ENCODE peak calls at places on chromosomes 13 and 19, in seven cellular contexts. One of them, this sample, is unnamed.

GRCh38 chr13:99206226-99206625 is 5.6 kb downstream of the UBAC2 start:
- DNase-seq in AG04450: no peak
- DNase-seq in lower lobe of right lung: no peak
- DNase-seq in cardiac muscle cell: no peak
- DNase-seq in epithelial cell of proximal tubule: no peak
- DNase-seq in GM23338: no peak
- DNase-seq in left ventricle myocardium inferior: no peak
- DNase-seq in this sample: no peak

GRCh38 chr13:36261011-36261410 is 36.6 kb downstream of the CCDC169 start:
- DNase-seq in AG04450: no peak
- DNase-seq in lower lobe of right lung: no peak
- DNase-seq in cardiac muscle cell: no peak
- DNase-seq in epithelial cell of proximal tubule: no peak
- DNase-seq in GM23338: no peak
- DNase-seq in left ventricle myocardium inferior: no peak
- DNase-seq in this sample: no peak

GRCh38 chr19:28582344-28582743 is 630.6 kb downstream of the UQCRFS1 start:
- DNase-seq in AG04450: no peak
- DNase-seq in lower lobe of right lung: no peak
- DNase-seq in cardiac muscle cell: no peak
- DNase-seq in epithelial cell of proximal tubule: no peak
- DNase-seq in GM23338: no peak
- DNase-seq in left ventricle myocardium inferior: no peak
- DNase-seq in this sample: no peak

GRCh38 chr13:27043013-27043412 is 128.6 kb downstream of the USP12 start:
- DNase-seq in AG04450: peak
- DNase-seq in lower lobe of right lung: no peak
- DNase-seq in cardiac muscle cell: peak
- DNase-seq in epithelial cell of proximal tubule: peak
- DNase-seq in GM23338: peak
- DNase-seq in left ventricle myocardium inferior: no peak
- DNase-seq in this sample: peak

GRCh38 chr19:41530761-41531301 is 45.1 kb upstream of the CEACAM21 start:
- DNase-seq in AG04450: no peak
- DNase-seq in lower lobe of right lung: no peak
- DNase-seq in cardiac muscle cell: peak
- DNase-seq in epithelial cell of proximal tubule: no peak
- DNase-seq in GM23338: no peak
- DNase-seq in left ventricle myocardium inferior: no peak
- DNase-seq in this sample: no peak

GRCh38 chr19:33482486-33482885 is 39.1 kb downstream of the PEPD start:
- DNase-seq in AG04450: no peak
- DNase-seq in lower lobe of right lung: no peak
- DNase-seq in cardiac muscle cell: no peak
- DNase-seq in epithelial cell of proximal tubule: no peak
- DNase-seq in GM23338: no peak
- DNase-seq in left ventricle myocardium inferior: no peak
- DNase-seq in this sample: no peak

GRCh38 chr13:26616126-26616525 is 58.6 kb downstream of the WASF3 start:
- DNase-seq in AG04450: no peak
- DNase-seq in lower lobe of right lung: no peak
- DNase-seq in cardiac muscle cell: peak
- DNase-seq in epithelial cell of proximal tubule: no peak
- DNase-seq in GM23338: no peak
- DNase-seq in left ventricle myocardium inferior: no peak
- DNase-seq in this sample: peak

GRCh38 chr13:27639186-27639585 is 17.5 kb downstream of the POLR1D start:
- DNase-seq in AG04450: no peak
- DNase-seq in lower lobe of right lung: no peak
- DNase-seq in cardiac muscle cell: no peak
- DNase-seq in epithelial cell of proximal tubule: no peak
- DNase-seq in GM23338: no peak
- DNase-seq in left ventricle myocardium inferior: no peak
- DNase-seq in this sample: no peak

GRCh38 chr13:40390290-40391008 is 276.0 kb downstream of the FOXO1 start:
- DNase-seq in AG04450: no peak
- DNase-seq in lower lobe of right lung: no peak
- DNase-seq in cardiac muscle cell: no peak
- DNase-seq in epithelial cell of proximal tubule: no peak
- DNase-seq in GM23338: no peak
- DNase-seq in left ventricle myocardium inferior: no peak
- DNase-seq in this sample: no peak

GRCh38 chr13:40776681-40777165 is 5.7 kb upstream of the MRPS31 start:
- DNase-seq in AG04450: no peak
- DNase-seq in lower lobe of right lung: no peak
- DNase-seq in cardiac muscle cell: peak
- DNase-seq in epithelial cell of proximal tubule: no peak
- DNase-seq in GM23338: no peak
- DNase-seq in left ventricle myocardium inferior: no peak
- DNase-seq in this sample: no peak

GRCh38 chr19:4524808-4525562 is 6.7 kb upstream of the PLIN4 start:
- DNase-seq in AG04450: no peak
- DNase-seq in lower lobe of right lung: no peak
- DNase-seq in cardiac muscle cell: peak
- DNase-seq in epithelial cell of proximal tubule: no peak
- DNase-seq in GM23338: peak
- DNase-seq in left ventricle myocardium inferior: peak
- DNase-seq in this sample: no peak

GRCh38 chr13:61255035-61255796 is 160.4 kb downstream of the PCDH20 start:
- DNase-seq in AG04450: no peak
- DNase-seq in lower lobe of right lung: no peak
- DNase-seq in cardiac muscle cell: peak
- DNase-seq in epithelial cell of proximal tubule: no peak
- DNase-seq in GM23338: peak
- DNase-seq in left ventricle myocardium inferior: no peak
- DNase-seq in this sample: no peak

GRCh38 chr13:108980237-108980636 is 350.8 kb downstream of the MYO16 start:
- DNase-seq in AG04450: no peak
- DNase-seq in lower lobe of right lung: no peak
- DNase-seq in cardiac muscle cell: no peak
- DNase-seq in epithelial cell of proximal tubule: no peak
- DNase-seq in GM23338: no peak
- DNase-seq in left ventricle myocardium inferior: no peak
- DNase-seq in this sample: no peak

GRCh38 chr13:40637644-40638043 is 28.8 kb downstream of the FOXO1 start:
- DNase-seq in AG04450: no peak
- DNase-seq in lower lobe of right lung: no peak
- DNase-seq in cardiac muscle cell: no peak
- DNase-seq in epithelial cell of proximal tubule: no peak
- DNase-seq in GM23338: no peak
- DNase-seq in left ventricle myocardium inferior: no peak
- DNase-seq in this sample: no peak

GRCh38 chr19:41845051-41845590 is 279 bp downstream of the DMRTC2 start:
- DNase-seq in AG04450: no peak
- DNase-seq in lower lobe of right lung: no peak
- DNase-seq in cardiac muscle cell: no peak
- DNase-seq in epithelial cell of proximal tubule: no peak
- DNase-seq in GM23338: no peak
- DNase-seq in left ventricle myocardium inferior: no peak
- DNase-seq in this sample: no peak

GRCh38 chr13:39515231-39515630 is 87.8 kb downstream of the LHFPL6 start:
- DNase-seq in AG04450: no peak
- DNase-seq in lower lobe of right lung: no peak
- DNase-seq in cardiac muscle cell: no peak
- DNase-seq in epithelial cell of proximal tubule: no peak
- DNase-seq in GM23338: no peak
- DNase-seq in left ventricle myocardium inferior: no peak
- DNase-seq in this sample: no peak

GRCh38 chr13:97125051-97125809 is 96.9 kb upstream of the MBNL2 start:
- DNase-seq in AG04450: no peak
- DNase-seq in lower lobe of right lung: no peak
- DNase-seq in cardiac muscle cell: peak
- DNase-seq in epithelial cell of proximal tubule: no peak
- DNase-seq in GM23338: peak
- DNase-seq in left ventricle myocardium inferior: no peak
- DNase-seq in this sample: no peak

GRCh38 chr19:40442328-40443130 is 1.6 kb downstream of the SERTAD3 start:
- DNase-seq in AG04450: no peak
- DNase-seq in lower lobe of right lung: no peak
- DNase-seq in cardiac muscle cell: no peak
- DNase-seq in epithelial cell of proximal tubule: no peak
- DNase-seq in GM23338: peak
- DNase-seq in left ventricle myocardium inferior: no peak
- DNase-seq in this sample: no peak

GRCh38 chr13:114161644-114162532 is 17.2 kb upstream of the CFAP97D2 start:
- DNase-seq in AG04450: no peak
- DNase-seq in lower lobe of right lung: peak
- DNase-seq in cardiac muscle cell: peak
- DNase-seq in epithelial cell of proximal tubule: no peak
- DNase-seq in GM23338: no peak
- DNase-seq in left ventricle myocardium inferior: peak
- DNase-seq in this sample: no peak

GRCh38 chr13:41605319-41606285 is 148.3 kb downstream of the RGCC start:
- DNase-seq in AG04450: no peak
- DNase-seq in lower lobe of right lung: no peak
- DNase-seq in cardiac muscle cell: no peak
- DNase-seq in epithelial cell of proximal tubule: no peak
- DNase-seq in GM23338: peak
- DNase-seq in left ventricle myocardium inferior: no peak
- DNase-seq in this sample: no peak

GRCh38 chr13:106348032-106348431 is 187.4 kb downstream of the EFNB2 start:
- DNase-seq in AG04450: no peak
- DNase-seq in lower lobe of right lung: no peak
- DNase-seq in cardiac muscle cell: peak
- DNase-seq in epithelial cell of proximal tubule: peak
- DNase-seq in GM23338: peak
- DNase-seq in left ventricle myocardium inferior: no peak
- DNase-seq in this sample: no peak

GRCh38 chr19:19696386-19696785 is 27.7 kb downstream of the ZNF101 start:
- DNase-seq in AG04450: no peak
- DNase-seq in lower lobe of right lung: no peak
- DNase-seq in cardiac muscle cell: no peak
- DNase-seq in epithelial cell of proximal tubule: no peak
- DNase-seq in GM23338: peak
- DNase-seq in left ventricle myocardium inferior: no peak
- DNase-seq in this sample: no peak
- TF ChIP-seq CTCF in AG04450: no peak
- TF ChIP-seq CTCF in lower lobe of right lung: no peak
- TF ChIP-seq CTCF in cardiac muscle cell: no peak
- TF ChIP-seq CTCF in epithelial cell of proximal tubule: no peak
- TF ChIP-seq CTCF in GM23338: peak
- TF ChIP-seq CTCF in left ventricle myocardium inferior: no peak
- TF ChIP-seq CTCF in this sample: no peak

DNA sequence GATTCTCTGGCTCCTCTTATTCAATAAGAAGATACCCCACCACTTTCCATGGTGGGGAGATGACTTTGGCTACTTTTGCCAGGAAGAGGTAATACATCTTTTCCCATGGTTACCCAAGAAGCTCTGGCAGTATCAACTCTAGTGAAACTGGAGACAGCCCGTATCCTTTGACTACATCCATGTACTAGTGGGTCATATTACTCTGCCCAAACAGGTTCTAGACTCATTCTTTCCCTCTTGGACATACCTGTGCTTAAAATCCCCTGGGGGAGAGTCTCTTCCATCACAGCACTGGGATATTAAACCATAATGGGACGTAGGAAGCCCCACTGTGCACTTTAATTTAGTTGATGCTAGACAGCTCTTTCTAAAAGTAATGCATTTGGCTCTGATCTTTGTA is 144.7 kb upstream of the KLF12 start:
- DNase-seq in AG04450: no peak
- DNase-seq in lower lobe of right lung: no peak
- DNase-seq in cardiac muscle cell: no peak
- DNase-seq in epithelial cell of proximal tubule: no peak
- DNase-seq in GM23338: no peak
- DNase-seq in left ventricle myocardium inferior: no peak
- DNase-seq in this sample: no peak
- H3K4me3 ChIP-seq in AG04450: no peak
- H3K4me3 ChIP-seq in lower lobe of right lung: no peak
- H3K4me3 ChIP-seq in cardiac muscle cell: no peak
- H3K4me3 ChIP-seq in epithelial cell of proximal tubule: no peak
- H3K4me3 ChIP-seq in GM23338: no peak
- H3K4me3 ChIP-seq in left ventricle myocardium inferior: no peak
- H3K4me3 ChIP-seq in this sample: no peak

GRCh38 chr13:92175330-92175729 is 776.9 kb downstream of the GPC5 start:
- DNase-seq in AG04450: peak
- DNase-seq in lower lobe of right lung: no peak
- DNase-seq in cardiac muscle cell: peak
- DNase-seq in epithelial cell of proximal tubule: no peak
- DNase-seq in GM23338: peak
- DNase-seq in left ventricle myocardium inferior: no peak
- DNase-seq in this sample: no peak
- TF ChIP-seq CTCF in AG04450: peak
- TF ChIP-seq CTCF in lower lobe of right lung: peak
- TF ChIP-seq CTCF in cardiac muscle cell: peak
- TF ChIP-seq CTCF in epithelial cell of proximal tubule: peak
- TF ChIP-seq CTCF in GM23338: peak
- TF ChIP-seq CTCF in left ventricle myocardium inferior: peak
- TF ChIP-seq CTCF in this sample: no peak

GRCh38 chr13:110381029-110381360 is 73.9 kb downstream of the COL4A2 start:
- DNase-seq in AG04450: no peak
- DNase-seq in lower lobe of right lung: no peak
- DNase-seq in cardiac muscle cell: no peak
- DNase-seq in epithelial cell of proximal tubule: no peak
- DNase-seq in GM23338: no peak
- DNase-seq in left ventricle myocardium inferior: no peak
- DNase-seq in this sample: no peak

GRCh38 chr13:110379905-110380341 is 72.8 kb downstream of the COL4A2 start:
- DNase-seq in AG04450: no peak
- DNase-seq in lower lobe of right lung: no peak
- DNase-seq in cardiac muscle cell: peak
- DNase-seq in epithelial cell of proximal tubule: no peak
- DNase-seq in GM23338: peak
- DNase-seq in left ventricle myocardium inferior: no peak
- DNase-seq in this sample: no peak

GRCh38 chr13:110382229-110382628 is 75.1 kb downstream of the COL4A2 start:
- DNase-seq in AG04450: no peak
- DNase-seq in lower lobe of right lung: no peak
- DNase-seq in cardiac muscle cell: peak
- DNase-seq in epithelial cell of proximal tubule: peak
- DNase-seq in GM23338: no peak
- DNase-seq in left ventricle myocardium inferior: no peak
- DNase-seq in this sample: no peak

GRCh38 chr13:110379358-110379757 is 72.3 kb downstream of the COL4A2 start:
- DNase-seq in AG04450: no peak
- DNase-seq in lower lobe of right lung: no peak
- DNase-seq in cardiac muscle cell: no peak
- DNase-seq in epithelial cell of proximal tubule: no peak
- DNase-seq in GM23338: no peak
- DNase-seq in left ventricle myocardium inferior: no peak
- DNase-seq in this sample: no peak

DNA sequence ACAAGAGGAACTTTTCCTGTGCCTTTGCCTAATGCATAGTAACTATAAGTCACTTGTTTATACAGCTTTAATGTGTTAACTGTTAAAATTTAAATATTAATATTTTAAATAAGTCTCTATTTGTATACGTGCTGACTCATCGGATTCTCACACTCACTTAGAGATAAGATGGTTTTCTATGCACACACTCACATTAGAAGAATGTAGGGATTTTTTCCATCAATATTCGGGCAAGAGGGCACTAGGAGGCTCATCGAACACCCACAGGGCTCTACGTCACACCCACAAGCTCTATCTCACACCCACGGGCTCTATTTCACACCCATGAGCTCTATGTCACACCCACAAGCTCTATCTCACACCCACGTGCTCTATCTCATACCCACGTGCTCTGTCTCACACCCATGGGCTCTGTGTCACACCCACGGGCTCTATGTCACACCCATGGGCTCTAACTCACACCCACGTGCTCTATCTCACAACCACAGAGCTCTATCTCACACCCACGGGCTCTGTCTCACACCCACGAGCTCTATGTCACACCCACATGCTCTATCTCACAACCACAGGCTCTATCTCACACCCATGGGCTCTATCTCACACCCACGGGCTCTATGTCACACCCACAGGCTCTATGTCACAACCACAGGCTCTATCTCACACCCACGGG is 73.4 kb downstream of the COL4A2 start:
- DNase-seq in AG04450: no peak
- DNase-seq in lower lobe of right lung: no peak
- DNase-seq in cardiac muscle cell: peak
- DNase-seq in epithelial cell of proximal tubule: no peak
- DNase-seq in GM23338: no peak
- DNase-seq in left ventricle myocardium inferior: no peak
- DNase-seq in this sample: peak
- H3K4me3 ChIP-seq in AG04450: no peak
- H3K4me3 ChIP-seq in lower lobe of right lung: no peak
- H3K4me3 ChIP-seq in cardiac muscle cell: no peak
- H3K4me3 ChIP-seq in epithelial cell of proximal tubule: no peak
- H3K4me3 ChIP-seq in GM23338: no peak
- H3K4me3 ChIP-seq in left ventricle myocardium inferior: no peak
- H3K4me3 ChIP-seq in this sample: no peak

This sample was measured in AG04449.